ENCODE peak calls at places on chromosome 18, in four cellular contexts. H is coronary artery; P is ovary; L is CD8-positive, alpha-beta T cell. E is an unnamed sample.

GRCh38 chr18:51006061-51006818 is 23.8 kb upstream of the SMAD4 start:
- DNase-seq in H (no peak), P (no peak), L (no peak), E (no peak)

GRCh38 chr18:24270937-24271380 is 126.7 kb downstream of the OSBPL1A start:
- DNase-seq in H (no peak), P (no peak), L (no peak), E (no peak)

GRCh38 chr18:46291149-46291548 is 187.0 kb downstream of the HAUS1 start:
- DNase-seq in H (no peak), P (no peak), L (no peak), E (no peak)

GRCh38 chr18:78976697-78977626 is 2.7 kb upstream of the SALL3 start:
- DNase-seq in H (no peak), P (no peak), L (no peak), E (no peak)

GRCh38 chr18:9827856-9828793 is 57.6 kb upstream of the TXNDC2 start:
- DNase-seq in H (no peak), P (no peak), L (no peak), E (no peak)

GRCh38 chr18:28065031-28065792 is 111.7 kb downstream of the CDH2 start:
- DNase-seq in H (no peak), P (no peak), L (no peak), E (no peak)

GRCh38 chr18:54043484-54044256 is 180.8 kb downstream of the MBD2 start:
- DNase-seq in H (no peak), P (no peak), L (no peak), E (no peak)

GRCh38 chr18:34901299-34901698 is 139.9 kb upstream of the MAPRE2 start:
- DNase-seq in H (no peak), P (no peak), L (no peak), E (no peak)

GRCh38 chr18:75548353-75548752 is 120.8 kb upstream of the SMIM21 start:
- DNase-seq in H (no peak), P (no peak), L (no peak), E (no peak)

GRCh38 chr18:52348209-52348608 is 8.2 kb downstream of the DCC start:
- DNase-seq in H (no peak), P (no peak), L (no peak), E (no peak)

GRCh38 chr18:673317-673716 is 15.9 kb downstream of the TYMS start:
- DNase-seq in H (no peak), P (no peak), L (no peak), E (no peak)

DNA sequence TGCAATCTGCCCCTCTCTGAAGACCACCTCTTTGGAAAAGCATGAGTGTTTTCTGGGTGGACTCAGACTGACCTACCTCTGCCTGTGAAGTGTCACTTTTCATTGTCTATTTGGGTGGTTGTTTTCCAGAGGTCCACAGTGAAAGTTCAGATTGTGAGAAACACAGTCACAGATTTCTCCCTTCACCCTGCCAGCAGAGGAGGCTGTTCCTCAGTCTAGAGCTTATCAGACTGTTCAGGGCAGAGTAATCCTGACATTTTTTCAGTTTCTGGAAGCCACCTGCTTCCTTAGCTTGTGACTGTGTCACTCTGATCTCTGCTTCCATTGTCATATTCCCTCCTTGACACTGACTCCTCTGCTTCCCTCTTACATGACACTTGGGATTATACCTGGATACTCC is 55.4 kb upstream of the RMP24 start:
- DNase-seq in H (no peak), P (no peak), L (no peak), E (no peak)
- TF ChIP-seq CTCF in H (no peak), P (no peak), L (no peak), E (no peak)

DNA sequence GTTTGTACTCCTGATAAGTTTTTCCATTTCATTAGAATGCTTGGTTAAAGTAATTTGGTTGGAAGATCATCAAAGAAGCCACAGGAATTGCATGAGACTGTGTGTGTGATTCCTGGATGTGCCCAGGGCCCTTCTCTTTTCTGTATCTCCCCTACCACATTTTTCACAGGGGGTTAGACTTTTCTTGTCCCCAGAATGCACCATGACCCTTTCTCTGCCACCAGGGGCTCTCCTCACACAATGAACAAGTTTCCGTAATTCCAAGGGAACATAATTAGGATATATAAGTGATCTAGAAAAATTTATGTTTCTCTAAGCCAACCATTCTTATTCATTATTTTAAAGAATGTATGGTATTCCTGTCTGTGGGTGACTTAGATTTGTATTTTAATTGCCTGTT is 291.8 kb downstream of the NEDD4L start:
- DNase-seq in H (no peak), P (no peak), L (no peak), E (no peak)
- TF ChIP-seq CTCF in H (no peak), P (no peak), L (no peak), E (no peak)

DNA sequence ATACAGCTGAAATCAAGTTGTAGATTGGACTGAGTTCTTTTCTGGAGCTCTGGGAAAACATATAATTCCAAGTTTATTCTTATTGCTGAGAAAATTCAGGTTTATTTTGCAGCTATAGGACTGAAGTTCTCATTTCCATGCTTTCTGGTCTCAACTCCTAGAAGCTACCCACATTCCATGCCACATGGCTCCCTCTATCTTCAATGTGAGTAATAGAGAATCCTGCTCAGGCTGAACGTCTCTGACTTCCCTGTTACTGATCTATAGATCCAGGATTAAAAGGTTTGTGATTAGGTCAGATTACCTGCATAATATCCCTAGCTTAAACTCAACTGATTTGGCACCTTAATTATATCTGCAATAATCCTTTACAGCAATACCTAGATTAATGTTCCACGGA is 453.8 kb upstream of the MC4R start:
- DNase-seq in H (no peak), P (no peak), L (no peak), E (no peak)
- TF ChIP-seq CTCF in H (no peak), P (no peak), L (no peak), E (no peak)

GRCh38 chr18:3597159-3597977 is 147.4 kb downstream of the TGIF1 start:
- DNase-seq in H (no peak), P (no peak), L (no peak), E (no peak)

GRCh38 chr18:3594760-3595241 is 144.8 kb downstream of the TGIF1 start:
- DNase-seq in H (no peak), P (peak), L (no peak), E (no peak)

GRCh38 chr18:3593904-3594759 is 144.2 kb downstream of the TGIF1 start:
- DNase-seq in H (peak), P (peak), L (peak), E (peak)

GRCh38 chr18:3595282-3596273 is 145.6 kb downstream of the TGIF1 start:
- DNase-seq in H (no peak), P (peak), L (no peak), E (peak)

GRCh38 chr18:3596324-3597158 is 146.6 kb downstream of the TGIF1 start:
- DNase-seq in H (no peak), P (peak), L (peak), E (peak)
- TF ChIP-seq CTCF in H (no peak), P (no peak), L (no peak), E (no peak)

GRCh38 chr18:13558132-13558531 is 168.2 kb downstream of the FAM210A start:
- DNase-seq in H (peak), P (no peak), L (peak), E (no peak)
- TF ChIP-seq CTCF in H (peak), P (no peak), L (peak), E (peak)

GRCh38 chr18:48000701-48001100 is 70.2 kb upstream of the SMAD2 start:
- DNase-seq in H (no peak), P (no peak), L (no peak), E (no peak)

GRCh38 chr18:47996091-47996541 is 65.7 kb upstream of the SMAD2 start:
- DNase-seq in H (no peak), P (no peak), L (no peak), E (no peak)

GRCh38 chr18:47999801-48000248 is 69.4 kb upstream of the SMAD2 start:
- DNase-seq in H (no peak), P (no peak), L (no peak), E (no peak)

GRCh38 chr18:47993409-47993808 is 63.0 kb upstream of the SMAD2 start:
- DNase-seq in H (no peak), P (no peak), L (no peak), E (no peak)

DNA sequence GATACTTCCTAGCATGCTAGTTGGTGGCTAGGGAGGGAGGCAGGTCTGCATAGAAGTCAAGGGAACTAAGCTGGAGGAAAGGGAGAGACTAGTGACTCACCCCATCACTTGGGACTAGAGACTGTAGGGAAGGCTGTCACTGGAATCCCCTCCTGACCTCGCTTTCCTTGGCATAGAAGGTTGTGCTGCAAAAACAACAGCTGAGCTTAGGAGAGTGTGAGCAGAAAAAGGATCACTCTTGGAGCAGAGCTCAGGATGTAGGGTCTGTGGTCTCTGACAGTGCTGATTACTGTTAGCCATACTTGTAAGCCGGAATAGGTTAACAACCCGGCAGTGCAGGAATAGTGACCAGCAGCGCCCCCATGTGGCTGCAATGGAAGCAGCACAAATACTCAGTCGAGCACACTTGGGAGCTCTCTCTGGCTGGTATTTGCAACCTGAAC is 66.9 kb upstream of the SMAD2 start:
- DNase-seq in H (no peak), P (no peak), L (no peak), E (no peak)
- TF ChIP-seq CTCF in H (no peak), P (no peak), L (peak), E (peak)